ENCODE peak calls at places on chromosomes 13 and 19, in nine cellular contexts. C is dorsolateral prefrontal cortex; W is ascending aorta; Q is fibroblast of lung; G is CD8-positive, alpha-beta T cell; R is colonic mucosa; B is thoracic aorta; P is small intestine; Z is body of pancreas. T is an unnamed sample.

GRCh38 chr19:12840091-12841079 is 2.1 kb downstream of the MAST1 start:
- DNase-seq in P (peak), R (peak), C (no peak), W (no peak), Z (peak), B (no peak), G (no peak), Q (peak), T (peak)

GRCh38 chr19:51141181-51141580 is 920 bp upstream of the SIGLEC7 start:
- DNase-seq in Q (no peak), W (no peak), P (no peak), Z (no peak), R (no peak), C (no peak), B (no peak), G (no peak), T (no peak)

GRCh38 chr13:79480954-79481684 is at the start of gene NDFIP2:
- DNase-seq in C (peak), R (peak), Z (peak), W (peak), P (peak), Q (peak), G (peak), B (peak), T (peak)

GRCh38 chr19:15506074-15506565 is 2.2 kb upstream of the CYP4F22 start:
- DNase-seq in W (no peak), P (no peak), C (no peak), R (no peak), Z (no peak), B (no peak), Q (no peak), G (no peak), T (no peak)

GRCh38 chr13:35649162-35649561 is 172.7 kb upstream of the MAB21L1 start:
- DNase-seq in B (no peak), Q (peak), P (no peak), C (no peak), W (no peak), G (no peak), R (no peak), Z (no peak), T (no peak)

GRCh38 chr13:36981156-36981743 is 17.9 kb downstream of the ALG5 start:
- DNase-seq in Q (peak), R (no peak), G (no peak), W (no peak), C (no peak), Z (no peak), P (peak), B (no peak), T (no peak)

GRCh38 chr13:36850790-36851438 is 31.9 kb downstream of the RFXAP start:
- DNase-seq in R (peak), C (no peak), Z (no peak), G (no peak), Q (no peak), B (no peak), W (no peak), P (no peak), T (no peak)

GRCh38 chr13:40483601-40484000 is 182.8 kb downstream of the FOXO1 start:
- DNase-seq in R (no peak), G (no peak), C (peak), B (no peak), P (no peak), Q (no peak), W (no peak), Z (no peak), T (no peak)

GRCh38 chr19:55275851-55276719 is 3.8 kb downstream of the HSPBP1 start:
- DNase-seq in G (no peak), P (peak), W (no peak), C (no peak), Z (no peak), B (no peak), R (no peak), Q (no peak), T (no peak)

GRCh38 chr13:45258339-45258685 is 57.5 kb upstream of the KCTD4 start:
- DNase-seq in C (no peak), W (no peak), B (no peak), Z (no peak), R (peak), P (peak), Q (peak), G (no peak), T (no peak)

GRCh38 chr19:44949550-44949949 is 3.7 kb downstream of the APOC2 start:
- DNase-seq in W (no peak), G (no peak), B (no peak), R (no peak), Z (no peak), Q (no peak), C (no peak), P (no peak), T (no peak)

GRCh38 chr13:71540098-71540497 is 326.9 kb downstream of the DACH1 start:
- DNase-seq in R (no peak), B (no peak), P (no peak), W (no peak), C (no peak), Q (no peak), G (no peak), Z (no peak), T (no peak)

GRCh38 chr19:33108161-33108560 is 23.8 kb upstream of the WDR88 start:
- DNase-seq in W (no peak), P (no peak), G (no peak), Q (no peak), R (no peak), B (no peak), Z (no peak), C (no peak), T (no peak)

GRCh38 chr19:33114302-33114701 is 17.6 kb upstream of the WDR88 start:
- DNase-seq in P (no peak), G (no peak), Z (no peak), C (no peak), R (no peak), W (no peak), B (no peak), Q (no peak), T (no peak)

GRCh38 chr19:33110201-33110910 is 21.6 kb upstream of the WDR88 start:
- DNase-seq in P (no peak), R (no peak), Q (peak), Z (no peak), W (no peak), B (no peak), C (no peak), G (no peak), T (no peak)

GRCh38 chr19:33111587-33111986 is 20.3 kb upstream of the WDR88 start:
- DNase-seq in Q (no peak), W (no peak), R (no peak), Z (no peak), G (no peak), B (no peak), P (no peak), C (no peak), T (no peak)
- H3K27ac ChIP-seq in Q (no peak), W (no peak), R (no peak), Z (no peak), G (no peak), B (no peak), P (no peak), C (no peak), T (no peak)

GRCh38 chr13:113854238-113855011 is 9.5 kb downstream of the GAS6 start:
- DNase-seq in Q (peak), W (no peak), P (no peak), G (no peak), Z (peak), C (no peak), R (peak), B (no peak), T (no peak)
- H3K27ac ChIP-seq in Q (peak), W (peak), P (no peak), G (no peak), Z (no peak), C (peak), R (peak), B (peak), T (no peak)

GRCh38 chr19:42120276-42121010 is 11.8 kb downstream of the POU2F2 start:
- DNase-seq in C (no peak), Q (no peak), R (no peak), P (no peak), B (no peak), Z (no peak), W (no peak), G (no peak), T (no peak)
- H3K27ac ChIP-seq in C (no peak), Q (no peak), R (no peak), P (no peak), B (no peak), Z (no peak), W (no peak), G (peak), T (no peak)

DNA sequence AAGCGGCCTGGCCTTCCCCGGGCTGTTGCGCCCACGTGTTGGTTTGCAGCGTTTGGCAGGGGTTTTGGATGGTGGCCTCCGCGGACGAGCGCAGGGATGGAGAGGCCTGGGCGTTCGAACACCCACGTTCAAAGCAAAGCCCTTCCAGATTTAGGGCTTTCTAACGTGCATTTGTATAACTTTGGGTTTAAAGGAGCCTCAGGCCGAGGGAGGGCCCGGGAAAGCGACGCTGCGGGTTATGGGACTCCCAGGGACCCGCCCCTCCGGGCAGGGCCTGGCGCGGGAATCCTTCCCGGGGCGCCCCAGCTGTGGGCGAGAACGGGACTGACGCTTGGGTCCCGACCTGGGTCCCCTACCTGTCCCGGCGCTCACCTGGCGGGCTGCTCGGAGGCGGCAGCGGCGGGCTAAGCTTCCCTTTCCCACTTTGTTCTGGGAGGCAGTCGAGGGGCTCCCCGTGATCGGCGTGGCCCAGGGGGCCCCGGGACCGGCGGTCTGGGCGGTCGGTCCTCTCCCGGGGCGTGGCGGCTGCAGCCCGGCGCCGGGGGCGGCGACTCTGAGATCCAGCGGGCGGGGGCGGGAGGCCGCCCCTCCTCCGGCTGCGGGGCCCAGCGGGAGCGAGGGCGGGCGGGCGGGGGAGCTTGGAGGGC is at the start of gene FBXO17:
- DNase-seq in Q (peak), B (no peak), P (peak), C (peak), W (peak), Z (peak), G (no peak), R (peak), T (no peak)
- H3K27ac ChIP-seq in Q (peak), B (peak), P (peak), C (peak), W (peak), Z (peak), G (no peak), R (peak), T (peak)

GRCh38 chr19:35740108-35740422 is 2.2 kb downstream of the IGFLR1 start:
- DNase-seq in Z (no peak), R (no peak), W (no peak), P (no peak), B (no peak), C (no peak), Q (no peak), G (no peak), T (no peak)
- H3K27ac ChIP-seq in Z (peak), R (peak), W (peak), P (no peak), B (peak), C (peak), Q (peak), G (no peak), T (peak)